ENCODE peak calls at places on chromosomes 6 and 20, in four cellular contexts. C is OCI-LY7, A is IMR-90, Q is H9. T is an unnamed sample.

GRCh38 chr6:42451595-42452170 is at the start of gene TRERF1:
- DNase-seq in C (peak), A (peak), Q (peak), T (peak)

GRCh38 chr6:132763269-132763668 is 5.6 kb upstream of the VNN2 start:
- DNase-seq in C (peak), A (no peak), Q (no peak), T (no peak)

GRCh38 chr20:46696791-46697279 is 7.6 kb upstream of the TP53RK start:
- DNase-seq in C (peak), A (no peak), Q (no peak), T (no peak)

GRCh38 chr6:49556429-49556837 is 6.0 kb downstream of the C6orf141 start:
- DNase-seq in C (no peak), A (peak), Q (no peak), T (peak)

GRCh38 chr6:170456886-170457698 is 96.0 kb downstream of the PSMB1 start:
- DNase-seq in C (no peak), A (no peak), Q (no peak), T (no peak)

GRCh38 chr6:1418471-1419191 is 29.3 kb downstream of the FOXF2 start:
- DNase-seq in C (no peak), A (peak), Q (no peak), T (no peak)

GRCh38 chr6:161349886-161350285 is 76.0 kb upstream of the AGPAT4 start:
- DNase-seq in C (no peak), A (no peak), Q (no peak), T (no peak)

GRCh38 chr6:162964703-162965140 is 236.9 kb downstream of the PACRG start:
- DNase-seq in C (no peak), A (peak), Q (no peak), T (no peak)

GRCh38 chr6:78861509-78861908 is 5.8 kb upstream of the IRAK1BP1 start:
- DNase-seq in C (peak), A (no peak), Q (no peak), T (no peak)

GRCh38 chr6:45073771-45074170 is 254.4 kb upstream of the RUNX2 start:
- DNase-seq in C (no peak), A (peak), Q (no peak), T (no peak)

GRCh38 chr20:45419188-45420091 is 3.5 kb downstream of the PIGT start:
- DNase-seq in C (peak), A (peak), Q (no peak), T (peak)

GRCh38 chr6:125859691-125860210 is 69.0 kb downstream of the NCOA7 start:
- DNase-seq in C (no peak), A (peak), Q (no peak), T (no peak)

GRCh38 chr6:114315841-114316595 is 26.8 kb downstream of the HS3ST5 start:
- DNase-seq in C (no peak), A (no peak), Q (no peak), T (no peak)

GRCh38 chr20:23435675-23436539 is 3.6 kb upstream of the CSTL1 start:
- DNase-seq in C (no peak), A (no peak), Q (no peak), T (no peak)

GRCh38 chr6:27547157-27548075 is 74.5 kb upstream of the ZNF184 start:
- DNase-seq in C (peak), A (peak), Q (peak), T (peak)

GRCh38 chr6:6811151-6812002 is 222.9 kb downstream of the LY86 start:
- DNase-seq in C (no peak), A (peak), Q (peak), T (peak)

GRCh38 chr20:4829494-4830211 is 107.9 kb downstream of the PRND start:
- DNase-seq in C (no peak), A (no peak), Q (no peak), T (no peak)

GRCh38 chr6:106910999-106911949 is 63.3 kb downstream of the CD24 start:
- DNase-seq in C (no peak), A (no peak), Q (no peak), T (no peak)

GRCh38 chr6:134363323-134364039 is 45.6 kb upstream of the SGK1 start:
- DNase-seq in C (no peak), A (peak), Q (no peak), T (no peak)

GRCh38 chr6:115004204-115004603 is 661.4 kb upstream of the HS3ST5 start:
- DNase-seq in C (no peak), A (no peak), Q (no peak), T (peak)

GRCh38 chr20:4949833-4950178 is 51.5 kb downstream of the SLC23A2 start:
- DNase-seq in C (peak), A (peak), Q (no peak), T (no peak)

GRCh38 chr20:34639755-34640222 is 37.1 kb downstream of the PIGU start:
- DNase-seq in C (no peak), A (no peak), Q (no peak), T (peak)

GRCh38 chr20:46268131-46268611 is 40.1 kb downstream of the CDH22 start:
- DNase-seq in C (no peak), A (no peak), Q (no peak), T (no peak)

GRCh38 chr6:108684809-108685329 is 124.2 kb downstream of the FOXO3 start:
- DNase-seq in C (no peak), A (peak), Q (no peak), T (peak)

DNA sequence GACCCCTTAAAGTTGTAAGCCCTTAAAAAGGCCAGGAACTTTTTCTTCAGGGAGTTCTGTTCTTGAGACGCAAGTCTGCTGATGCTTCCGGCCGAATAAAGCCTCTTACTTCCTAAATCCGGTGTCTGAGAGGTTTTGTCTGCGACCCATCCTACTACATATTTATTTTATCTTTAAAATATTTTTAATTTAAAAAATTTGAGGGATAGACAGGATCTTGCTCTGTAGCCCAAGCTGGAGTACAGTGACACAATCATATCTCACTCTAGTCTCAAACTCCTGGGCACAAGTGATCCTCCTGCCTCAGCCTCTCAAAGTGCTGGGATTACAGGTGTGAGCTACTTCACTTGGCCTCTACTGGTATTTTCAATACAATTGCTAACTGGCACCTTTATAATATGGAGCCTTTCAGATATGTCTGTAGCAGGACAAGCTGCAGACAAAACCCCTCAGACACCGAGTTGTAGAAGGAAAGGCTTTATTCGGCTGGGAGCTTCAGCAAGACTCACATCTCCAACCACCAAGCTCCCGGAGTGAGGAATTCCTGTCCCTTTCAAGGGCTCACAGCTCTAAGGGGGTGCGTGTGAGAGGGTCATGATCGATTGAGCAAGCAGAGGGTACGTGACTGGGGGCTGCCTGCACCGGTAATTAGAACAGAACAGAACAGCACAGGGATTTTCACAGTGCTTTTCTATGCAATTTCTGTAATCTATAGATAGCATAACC is 41.0 kb downstream of the GPX5 start:
- DNase-seq in C (no peak), A (no peak), Q (no peak), T (no peak)
- H2AFZ ChIP-seq in C (no peak), A (no peak), Q (no peak), T (no peak)

DNA sequence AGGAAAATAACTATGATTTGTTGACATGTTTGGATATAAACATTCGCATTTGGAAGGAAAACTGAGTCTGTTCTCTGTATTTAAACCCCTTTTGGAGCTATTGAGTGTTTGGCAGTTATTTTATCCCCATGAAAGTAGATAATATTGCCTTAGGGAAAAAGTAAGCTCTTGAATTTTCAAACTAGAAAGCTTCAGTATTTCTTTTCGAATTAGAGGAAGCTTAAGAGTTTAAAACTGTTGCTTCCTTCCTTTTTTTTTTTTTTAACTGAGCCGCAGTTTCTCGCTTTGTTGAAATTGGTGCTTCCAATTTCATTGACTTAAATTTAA is 31.4 kb downstream of the SAMD3 start:
- DNase-seq in C (no peak), A (no peak), Q (no peak), T (no peak)
- H2AFZ ChIP-seq in C (no peak), A (no peak), Q (no peak), T (no peak)

GRCh38 chr6:131353106-131353505 is 217.8 kb downstream of the AKAP7 start:
- DNase-seq in C (no peak), A (no peak), Q (no peak), T (no peak)

GRCh38 chr6:131353876-131354275 is 218.6 kb downstream of the AKAP7 start:
- DNase-seq in C (no peak), A (no peak), Q (no peak), T (no peak)

GRCh38 chr6:131349199-131349598 is 213.9 kb downstream of the AKAP7 start:
- DNase-seq in C (no peak), A (no peak), Q (no peak), T (no peak)

GRCh38 chr6:131348572-131348971 is 213.3 kb downstream of the AKAP7 start:
- DNase-seq in C (no peak), A (no peak), Q (no peak), T (no peak)
- H2AFZ ChIP-seq in C (peak), A (no peak), Q (no peak), T (peak)

DNA sequence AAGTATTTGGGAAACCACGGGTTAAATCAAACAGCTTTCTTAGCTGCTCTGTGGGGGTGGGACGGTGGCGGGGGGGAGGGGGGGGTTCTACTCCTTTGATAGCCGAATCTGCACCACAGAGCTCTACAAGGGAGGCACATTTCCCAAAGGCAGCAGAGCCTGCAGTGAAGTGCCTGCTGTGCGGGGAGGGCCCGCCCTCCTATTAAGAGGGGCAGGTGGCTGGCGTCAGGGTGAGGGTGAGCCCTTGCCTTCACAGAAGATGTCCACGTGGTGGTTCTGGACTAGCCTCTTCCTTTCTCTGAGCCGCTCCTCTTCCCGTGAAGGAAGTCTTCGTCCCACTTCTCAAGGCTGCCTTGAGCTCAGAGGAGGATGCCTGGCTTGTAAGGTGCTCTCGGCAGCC is 174.9 kb upstream of the THBS2 start:
- DNase-seq in C (no peak), A (no peak), Q (no peak), T (no peak)
- H2AFZ ChIP-seq in C (no peak), A (peak), Q (no peak), T (no peak)

DNA sequence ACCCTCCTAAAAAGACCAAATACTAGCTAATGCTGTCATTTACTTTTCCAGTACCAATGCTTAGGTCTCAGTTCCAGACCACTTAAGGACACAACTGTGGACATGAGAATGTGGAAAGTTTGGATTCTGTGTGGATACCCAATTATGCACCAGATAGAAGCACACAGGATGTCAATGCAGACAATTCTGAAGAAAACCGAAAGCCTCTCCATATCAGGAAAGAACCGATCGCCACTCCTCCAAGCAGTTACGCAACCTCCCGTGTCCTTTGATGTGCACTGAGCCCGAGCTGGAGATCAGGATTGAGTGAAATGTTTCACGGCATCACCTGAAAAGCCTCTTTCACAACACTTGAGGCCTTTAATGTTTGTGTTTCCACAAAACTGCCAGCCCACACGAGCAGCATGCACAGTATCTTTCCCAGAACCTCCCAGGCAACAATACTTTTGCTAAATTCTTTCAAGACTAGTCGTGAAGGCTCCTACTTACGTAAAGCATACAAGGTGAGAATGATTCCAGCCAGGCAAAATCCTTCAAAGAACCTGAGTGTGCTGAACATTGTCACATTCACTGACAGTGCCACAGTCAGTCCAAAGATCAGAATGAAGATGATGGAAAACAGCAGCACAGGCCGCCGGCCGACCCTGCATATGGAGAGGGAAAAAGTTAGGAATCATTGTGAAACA is 47.0 kb downstream of the SLC22A23 start:
- DNase-seq in C (no peak), A (no peak), Q (no peak), T (no peak)
- H2AFZ ChIP-seq in C (no peak), A (no peak), Q (no peak), T (no peak)

DNA sequence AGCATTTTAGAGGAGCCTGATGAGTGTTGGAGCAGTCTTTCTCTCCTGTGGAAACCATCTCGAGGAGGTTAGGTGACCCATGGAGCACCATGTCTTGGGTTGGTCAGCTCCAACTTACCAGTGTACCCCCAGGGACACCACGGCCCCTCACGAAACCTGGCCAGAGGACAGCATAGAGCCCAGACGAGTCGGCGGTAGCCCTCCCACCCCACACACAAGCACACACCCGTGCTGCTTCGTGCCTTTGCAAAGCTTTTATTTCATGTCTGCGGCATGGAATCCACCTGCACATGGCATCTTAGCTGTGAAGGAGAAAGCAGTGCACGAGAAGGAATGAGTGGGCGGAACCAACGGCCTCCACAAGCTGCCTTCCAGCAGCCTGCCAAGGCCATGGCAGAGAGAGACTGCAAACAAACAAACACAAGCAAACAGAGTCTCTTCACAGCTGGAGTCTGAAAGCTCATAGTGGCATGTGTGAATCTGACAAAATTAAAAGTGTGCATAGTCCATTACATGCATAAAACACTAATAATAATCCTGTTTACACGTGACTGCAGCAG is 53.6 kb downstream of the EZR start:
- DNase-seq in C (no peak), A (no peak), Q (no peak), T (no peak)
- H2AFZ ChIP-seq in C (no peak), A (no peak), Q (no peak), T (no peak)

GRCh38 chr20:31685853-31686641 is 36.6 kb downstream of the BCL2L1 start:
- DNase-seq in C (no peak), A (no peak), Q (no peak), T (no peak)
- H2AFZ ChIP-seq in C (peak), A (no peak), Q (no peak), T (no peak)

DNA sequence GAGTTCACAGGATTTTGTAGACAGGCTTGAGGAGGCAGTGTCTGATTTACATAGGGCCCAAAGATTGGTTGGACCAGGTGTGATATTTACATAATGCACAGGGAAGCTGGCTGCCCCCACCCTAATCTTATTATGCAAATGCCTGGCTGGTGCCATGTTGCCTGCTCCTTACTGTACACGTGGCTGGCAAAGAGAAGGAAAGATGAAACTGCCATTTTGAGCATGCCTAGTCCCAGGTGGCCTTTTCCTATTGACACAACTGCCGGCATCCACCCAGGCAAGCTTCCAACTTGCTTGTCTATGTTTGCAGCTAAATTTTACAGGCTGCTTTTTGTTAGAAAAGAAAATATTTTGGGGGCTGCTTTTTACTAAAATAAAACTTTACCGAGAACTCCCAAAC is 174.6 kb downstream of the LMBRD1 start:
- DNase-seq in C (no peak), A (no peak), Q (no peak), T (no peak)
- H2AFZ ChIP-seq in C (no peak), A (no peak), Q (no peak), T (no peak)

GRCh38 chr6:140576004-140576555 is 1201.6 kb upstream of the CITED2 start:
- DNase-seq in C (no peak), A (no peak), Q (no peak), T (no peak)
- H2AFZ ChIP-seq in C (no peak), A (no peak), Q (no peak), T (no peak)